ENCODE peak calls at places on chromosomes 2 and 18, in six cellular contexts. One of them, this sample, is unnamed.

GRCh38 chr18:61967242-61967891 is 74.6 kb upstream of the RNF152 start:
- DNase-seq in CD4-positive, alpha-beta T cell: no peak
- DNase-seq in body of pancreas: no peak
- DNase-seq in spleen: no peak
- DNase-seq in tibial artery: no peak
- DNase-seq in GOT3: no peak
- DNase-seq in this sample: no peak

GRCh38 chr2:144686518-144687215 is 166.7 kb upstream of the ZEB2 start:
- DNase-seq in tibial artery: no peak
- DNase-seq in GOT3: no peak
- DNase-seq in body of pancreas: no peak
- DNase-seq in CD4-positive, alpha-beta T cell: no peak
- DNase-seq in spleen: no peak
- DNase-seq in this sample: no peak

GRCh38 chr2:219140726-219141125 is 19.9 kb downstream of the NHEJ1 start:
- DNase-seq in body of pancreas: no peak
- DNase-seq in CD4-positive, alpha-beta T cell: no peak
- DNase-seq in spleen: no peak
- DNase-seq in tibial artery: no peak
- DNase-seq in GOT3: no peak
- DNase-seq in this sample: no peak

GRCh38 chr2:7279421-7279949 is 362.3 kb downstream of the RNF144A start:
- DNase-seq in body of pancreas: peak
- DNase-seq in spleen: no peak
- DNase-seq in tibial artery: no peak
- DNase-seq in CD4-positive, alpha-beta T cell: no peak
- DNase-seq in GOT3: no peak
- DNase-seq in this sample: no peak

GRCh38 chr2:212905640-212906201 is 245.7 kb downstream of the IKZF2 start:
- DNase-seq in CD4-positive, alpha-beta T cell: no peak
- DNase-seq in GOT3: no peak
- DNase-seq in spleen: no peak
- DNase-seq in body of pancreas: peak
- DNase-seq in tibial artery: no peak
- DNase-seq in this sample: peak

GRCh38 chr2:32051836-32052439 is 11.4 kb upstream of the SPAST start:
- DNase-seq in GOT3: no peak
- DNase-seq in tibial artery: no peak
- DNase-seq in spleen: no peak
- DNase-seq in body of pancreas: no peak
- DNase-seq in CD4-positive, alpha-beta T cell: no peak
- DNase-seq in this sample: no peak

GRCh38 chr18:74945774-74946545 is 263.0 kb downstream of the PTGR3 start:
- DNase-seq in tibial artery: no peak
- DNase-seq in spleen: no peak
- DNase-seq in CD4-positive, alpha-beta T cell: no peak
- DNase-seq in body of pancreas: no peak
- DNase-seq in GOT3: no peak
- DNase-seq in this sample: peak

GRCh38 chr2:101188683-101189405 is 37.7 kb upstream of the TBC1D8 start:
- DNase-seq in tibial artery: no peak
- DNase-seq in body of pancreas: no peak
- DNase-seq in GOT3: no peak
- DNase-seq in spleen: no peak
- DNase-seq in CD4-positive, alpha-beta T cell: no peak
- DNase-seq in this sample: peak

GRCh38 chr2:98569197-98569793 is 39.0 kb downstream of the COA5 start:
- DNase-seq in CD4-positive, alpha-beta T cell: peak
- DNase-seq in GOT3: no peak
- DNase-seq in spleen: peak
- DNase-seq in body of pancreas: peak
- DNase-seq in tibial artery: no peak
- DNase-seq in this sample: no peak

GRCh38 chr2:160891353-160891740 is 268.9 kb upstream of the TANK start:
- DNase-seq in spleen: no peak
- DNase-seq in CD4-positive, alpha-beta T cell: no peak
- DNase-seq in GOT3: no peak
- DNase-seq in body of pancreas: no peak
- DNase-seq in tibial artery: no peak
- DNase-seq in this sample: no peak

GRCh38 chr2:127608061-127609011 is 37.6 kb upstream of the GPR17 start:
- DNase-seq in spleen: peak
- DNase-seq in tibial artery: no peak
- DNase-seq in body of pancreas: no peak
- DNase-seq in CD4-positive, alpha-beta T cell: no peak
- DNase-seq in GOT3: no peak
- DNase-seq in this sample: no peak

GRCh38 chr2:106572541-106573148 is 85.5 kb downstream of the CD8B2 start:
- DNase-seq in CD4-positive, alpha-beta T cell: no peak
- DNase-seq in GOT3: no peak
- DNase-seq in spleen: no peak
- DNase-seq in tibial artery: no peak
- DNase-seq in body of pancreas: no peak
- DNase-seq in this sample: no peak

GRCh38 chr18:24118750-24119577 is 19.9 kb upstream of the CABYR start:
- DNase-seq in CD4-positive, alpha-beta T cell: peak
- DNase-seq in spleen: peak
- DNase-seq in GOT3: peak
- DNase-seq in tibial artery: peak
- DNase-seq in body of pancreas: peak
- DNase-seq in this sample: peak

GRCh38 chr2:224343226-224343625 is 58.7 kb downstream of the FAM124B start:
- DNase-seq in spleen: no peak
- DNase-seq in body of pancreas: no peak
- DNase-seq in tibial artery: no peak
- DNase-seq in CD4-positive, alpha-beta T cell: no peak
- DNase-seq in GOT3: no peak
- DNase-seq in this sample: peak

GRCh38 chr2:234290671-234291070 is 206.2 kb downstream of the ARL4C start:
- DNase-seq in CD4-positive, alpha-beta T cell: peak
- DNase-seq in spleen: peak
- DNase-seq in body of pancreas: peak
- DNase-seq in tibial artery: no peak
- DNase-seq in GOT3: no peak
- DNase-seq in this sample: no peak

GRCh38 chr2:68294913-68295312 is 24.8 kb downstream of the CNRIP1 start:
- DNase-seq in CD4-positive, alpha-beta T cell: no peak
- DNase-seq in tibial artery: no peak
- DNase-seq in GOT3: no peak
- DNase-seq in body of pancreas: no peak
- DNase-seq in spleen: no peak
- DNase-seq in this sample: no peak

GRCh38 chr2:211930331-211930730 is 608.3 kb downstream of the ERBB4 start:
- DNase-seq in spleen: no peak
- DNase-seq in CD4-positive, alpha-beta T cell: no peak
- DNase-seq in GOT3: no peak
- DNase-seq in body of pancreas: no peak
- DNase-seq in tibial artery: no peak
- DNase-seq in this sample: peak

GRCh38 chr2:43391159-43391876 is 164.9 kb upstream of the ZFP36L2 start:
- DNase-seq in tibial artery: no peak
- DNase-seq in spleen: no peak
- DNase-seq in body of pancreas: no peak
- DNase-seq in CD4-positive, alpha-beta T cell: no peak
- DNase-seq in GOT3: no peak
- DNase-seq in this sample: no peak

GRCh38 chr2:171529914-171530313 is 7.6 kb downstream of the CYBRD1 start:
- DNase-seq in GOT3: no peak
- DNase-seq in body of pancreas: no peak
- DNase-seq in CD4-positive, alpha-beta T cell: no peak
- DNase-seq in tibial artery: no peak
- DNase-seq in spleen: no peak
- DNase-seq in this sample: no peak

GRCh38 chr18:22545091-22545795 is 127.5 kb upstream of the CTAGE1 start:
- DNase-seq in body of pancreas: no peak
- DNase-seq in spleen: no peak
- DNase-seq in CD4-positive, alpha-beta T cell: no peak
- DNase-seq in tibial artery: no peak
- DNase-seq in GOT3: no peak
- DNase-seq in this sample: no peak

GRCh38 chr2:37250869-37251740 is 19.6 kb downstream of the NDUFAF7 start:
- DNase-seq in GOT3: no peak
- DNase-seq in CD4-positive, alpha-beta T cell: no peak
- DNase-seq in body of pancreas: no peak
- DNase-seq in tibial artery: no peak
- DNase-seq in spleen: no peak
- DNase-seq in this sample: peak

GRCh38 chr18:64097497-64097896 is 51.4 kb downstream of the LINC00305 start:
- DNase-seq in spleen: no peak
- DNase-seq in body of pancreas: no peak
- DNase-seq in GOT3: no peak
- DNase-seq in tibial artery: no peak
- DNase-seq in CD4-positive, alpha-beta T cell: no peak
- DNase-seq in this sample: no peak

GRCh38 chr18:63271881-63272299 is 47.7 kb downstream of the BCL2 start:
- DNase-seq in body of pancreas: peak
- DNase-seq in CD4-positive, alpha-beta T cell: no peak
- DNase-seq in spleen: no peak
- DNase-seq in tibial artery: peak
- DNase-seq in GOT3: no peak
- DNase-seq in this sample: no peak

GRCh38 chr2:68279691-68280090 is 27.4 kb upstream of the PPP3R1 start:
- DNase-seq in tibial artery: no peak
- DNase-seq in GOT3: no peak
- DNase-seq in CD4-positive, alpha-beta T cell: no peak
- DNase-seq in body of pancreas: no peak
- DNase-seq in spleen: no peak
- DNase-seq in this sample: no peak

GRCh38 chr18:31225668-31226067 is 63.0 kb upstream of the DSC1 start:
- DNase-seq in spleen: no peak
- DNase-seq in CD4-positive, alpha-beta T cell: no peak
- DNase-seq in GOT3: no peak
- DNase-seq in tibial artery: no peak
- DNase-seq in body of pancreas: peak
- DNase-seq in this sample: peak

GRCh38 chr18:62248313-62248712 is 61.3 kb downstream of the RELCH start:
- DNase-seq in body of pancreas: no peak
- DNase-seq in tibial artery: no peak
- DNase-seq in GOT3: no peak
- DNase-seq in spleen: no peak
- DNase-seq in CD4-positive, alpha-beta T cell: no peak
- DNase-seq in this sample: no peak

GRCh38 chr2:42809131-42809875 is 16.9 kb upstream of the HAAO start:
- DNase-seq in GOT3: no peak
- DNase-seq in body of pancreas: peak
- DNase-seq in CD4-positive, alpha-beta T cell: no peak
- DNase-seq in tibial artery: no peak
- DNase-seq in spleen: no peak
- DNase-seq in this sample: no peak

GRCh38 chr2:203951366-203951902 is 14.9 kb downstream of the ICOS start:
- DNase-seq in CD4-positive, alpha-beta T cell: peak
- DNase-seq in GOT3: no peak
- DNase-seq in tibial artery: no peak
- DNase-seq in body of pancreas: no peak
- DNase-seq in spleen: no peak
- DNase-seq in this sample: no peak

GRCh38 chr2:240629968-240630770 is 4.9 kb downstream of the GPR35 start:
- DNase-seq in CD4-positive, alpha-beta T cell: no peak
- DNase-seq in GOT3: no peak
- DNase-seq in tibial artery: peak
- DNase-seq in body of pancreas: no peak
- DNase-seq in spleen: peak
- DNase-seq in this sample: no peak

GRCh38 chr2:222318712-222319575 is 20.1 kb upstream of the PAX3 start:
- DNase-seq in body of pancreas: no peak
- DNase-seq in spleen: peak
- DNase-seq in GOT3: no peak
- DNase-seq in tibial artery: no peak
- DNase-seq in CD4-positive, alpha-beta T cell: no peak
- DNase-seq in this sample: no peak

GRCh38 chr18:11976882-11977281 is 4.4 kb upstream of the IMPA2 start:
- DNase-seq in CD4-positive, alpha-beta T cell: no peak
- DNase-seq in body of pancreas: no peak
- DNase-seq in spleen: no peak
- DNase-seq in GOT3: no peak
- DNase-seq in tibial artery: peak
- DNase-seq in this sample: no peak

GRCh38 chr18:61854578-61854977 is 38.2 kb downstream of the RNF152 start:
- DNase-seq in spleen: no peak
- DNase-seq in GOT3: no peak
- DNase-seq in tibial artery: no peak
- DNase-seq in body of pancreas: no peak
- DNase-seq in CD4-positive, alpha-beta T cell: no peak
- DNase-seq in this sample: peak

GRCh38 chr18:73719611-73720010 is 428.0 kb downstream of the FBXO15 start:
- DNase-seq in tibial artery: no peak
- DNase-seq in GOT3: no peak
- DNase-seq in body of pancreas: no peak
- DNase-seq in CD4-positive, alpha-beta T cell: no peak
- DNase-seq in spleen: no peak
- DNase-seq in this sample: no peak

GRCh38 chr2:117691980-117692379 is 122.5 kb upstream of the DDX18 start:
- DNase-seq in GOT3: no peak
- DNase-seq in body of pancreas: no peak
- DNase-seq in tibial artery: no peak
- DNase-seq in spleen: no peak
- DNase-seq in CD4-positive, alpha-beta T cell: no peak
- DNase-seq in this sample: no peak

GRCh38 chr2:74515271-74516069 is 1.2 kb downstream of the TLX2 start:
- DNase-seq in spleen: peak
- DNase-seq in GOT3: no peak
- DNase-seq in tibial artery: no peak
- DNase-seq in CD4-positive, alpha-beta T cell: no peak
- DNase-seq in body of pancreas: no peak
- DNase-seq in this sample: no peak

GRCh38 chr2:64173156-64174135 is 29.2 kb upstream of the PELI1 start:
- DNase-seq in spleen: no peak
- DNase-seq in tibial artery: no peak
- DNase-seq in CD4-positive, alpha-beta T cell: no peak
- DNase-seq in GOT3: no peak
- DNase-seq in body of pancreas: no peak
- DNase-seq in this sample: no peak

GRCh38 chr18:74803769-74804168 is 206.1 kb downstream of the ZNF407 start:
- DNase-seq in GOT3: no peak
- DNase-seq in CD4-positive, alpha-beta T cell: no peak
- DNase-seq in tibial artery: no peak
- DNase-seq in spleen: no peak
- DNase-seq in body of pancreas: peak
- DNase-seq in this sample: no peak

GRCh38 chr2:105746177-105747080 is 1.7 kb downstream of the NCK2 start:
- DNase-seq in spleen: peak
- DNase-seq in body of pancreas: peak
- DNase-seq in tibial artery: peak
- DNase-seq in GOT3: peak
- DNase-seq in CD4-positive, alpha-beta T cell: peak
- DNase-seq in this sample: no peak

This sample was measured in astrocyte.